ENCODE peak calls at places on chromosomes 12 and 14, in six cellular contexts. I is H1, B is gastrocnemius medialis, M is HepG2, L is GM12865, K is OCI-LY7. Y is an unnamed sample.

GRCh38 chr14:95953111-95953724 is 76.6 kb downstream of the TUNAR start:
- DNase-seq in M (no peak), K (peak), B (no peak), L (no peak), I (peak), Y (no peak)

GRCh38 chr12:78490841-78491240 is 373.7 kb upstream of the SYT1 start:
- DNase-seq in B (no peak), M (no peak), K (no peak), L (no peak), I (no peak), Y (no peak)

GRCh38 chr14:104288272-104288671 is 149.9 kb downstream of the KIF26A start:
- DNase-seq in K (no peak), M (no peak), B (no peak), L (no peak), I (no peak), Y (no peak)

GRCh38 chr14:50773632-50774541 is 57.1 kb downstream of the NIN start:
- DNase-seq in K (peak), L (no peak), I (peak), M (peak), B (peak), Y (peak)

GRCh38 chr12:66297923-66298322 is 4.4 kb upstream of the HELB start:
- DNase-seq in I (no peak), L (no peak), M (no peak), B (no peak), K (no peak), Y (no peak)

GRCh38 chr14:90060312-90060964 is 1.4 kb upstream of the KCNK13 start:
- DNase-seq in K (no peak), B (no peak), M (peak), L (peak), I (peak), Y (peak)

GRCh38 chr12:25151476-25151875 is 43.5 kb downstream of the DNAI7 start:
- DNase-seq in K (no peak), I (no peak), M (no peak), B (no peak), L (no peak), Y (no peak)

GRCh38 chr12:40825156-40825555 is 132.9 kb downstream of the CNTN1 start:
- DNase-seq in I (no peak), K (no peak), L (no peak), B (no peak), M (no peak), Y (no peak)

GRCh38 chr12:67430708-67431335 is 161.7 kb downstream of the CAND1 start:
- DNase-seq in K (no peak), I (no peak), M (no peak), L (no peak), B (peak), Y (no peak)

GRCh38 chr12:81758421-81759214 is 532 bp downstream of the PPFIA2 start:
- DNase-seq in B (no peak), I (peak), L (no peak), M (no peak), K (no peak), Y (peak)

GRCh38 chr12:112018571-112019237 is 5.5 kb downstream of the ERP29 start:
- DNase-seq in K (no peak), I (no peak), L (no peak), B (no peak), M (no peak), Y (no peak)

GRCh38 chr14:64556526-64556925 is 6.8 kb downstream of the PPP1R36 start:
- DNase-seq in M (no peak), B (no peak), K (no peak), L (no peak), I (no peak), Y (no peak)

GRCh38 chr14:100577321-100577985 is 9.8 kb downstream of the BEGAIN start:
- DNase-seq in K (no peak), B (no peak), L (no peak), I (no peak), M (no peak), Y (peak)

GRCh38 chr12:19440019-19440858 is 947 bp downstream of the AEBP2 start:
- DNase-seq in L (peak), I (peak), M (peak), B (peak), K (peak), Y (peak)

GRCh38 chr14:71408362-71409035 is 501.2 kb downstream of the PCNX1 start:
- DNase-seq in B (no peak), I (no peak), L (no peak), M (no peak), K (no peak), Y (no peak)

GRCh38 chr12:6264402-6265037 is 46.0 kb upstream of the PLEKHG6 start:
- DNase-seq in B (no peak), M (no peak), K (no peak), I (no peak), L (peak), Y (no peak)

GRCh38 chr14:66662374-66662773 is 154.4 kb downstream of the GPHN start:
- DNase-seq in I (no peak), B (no peak), K (no peak), M (peak), L (no peak), Y (no peak)

GRCh38 chr12:74515849-74516248 is 21.8 kb upstream of the ATXN7L3B start:
- DNase-seq in B (no peak), I (no peak), L (no peak), M (no peak), K (no peak), Y (no peak)

GRCh38 chr14:92635031-92635430 is 113.4 kb downstream of the LGMN start:
- DNase-seq in I (no peak), B (no peak), M (no peak), L (no peak), K (no peak), Y (no peak)

GRCh38 chr12:66132408-66132807 is 1.9 kb upstream of the LLPH start:
- DNase-seq in I (no peak), M (peak), L (no peak), B (no peak), K (no peak), Y (no peak)

DNA sequence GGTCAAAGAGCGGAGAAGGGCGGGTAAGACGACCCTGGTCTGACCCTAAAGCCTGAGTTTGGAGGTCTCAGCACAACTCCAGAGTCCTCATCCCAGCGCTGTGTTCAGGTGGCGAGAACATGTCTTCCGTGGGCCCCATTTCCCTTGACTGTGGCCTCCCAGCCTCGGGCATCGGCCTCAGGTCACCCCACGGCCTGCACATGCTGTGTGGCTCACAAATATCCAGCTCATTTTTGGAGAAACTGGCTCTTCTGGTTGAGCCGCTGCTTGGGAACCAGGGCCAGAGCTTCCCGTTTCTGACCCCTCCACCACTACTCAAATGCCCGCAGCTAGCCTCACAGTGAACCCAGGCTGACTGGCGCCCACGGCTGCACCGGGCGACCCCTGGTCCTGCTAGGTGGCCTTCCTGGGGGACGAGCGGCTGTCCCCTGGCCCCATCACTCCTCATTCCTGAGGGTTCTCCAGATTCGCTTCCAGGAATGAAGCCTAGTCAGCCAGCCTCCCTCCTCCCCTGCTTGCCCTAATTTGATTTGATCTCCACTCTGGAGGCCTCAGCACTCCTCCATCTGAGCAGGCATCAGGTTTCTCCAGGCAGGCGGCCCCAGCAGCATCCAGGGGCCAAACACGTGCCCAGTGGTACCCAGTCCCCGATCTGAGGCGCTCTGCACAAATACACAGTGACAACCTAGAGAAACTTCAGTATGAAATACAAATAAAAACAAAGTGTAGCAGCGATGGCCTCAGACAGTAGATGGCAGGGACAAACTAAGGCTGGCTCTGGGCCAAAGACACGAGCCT is 4.7 kb downstream of the P2RX2 start:
- DNase-seq in I (no peak), M (no peak), K (no peak), B (no peak), L (no peak), Y (no peak)
- TF ChIP-seq CTCF in I (no peak), M (no peak), K (no peak), B (no peak), L (no peak), Y (no peak)

GRCh38 chr14:56300495-56300894 is 182.3 kb downstream of the PELI2 start:
- DNase-seq in I (no peak), K (no peak), M (no peak), B (no peak), L (no peak), Y (no peak)

GRCh38 chr14:56299306-56299984 is 181.2 kb downstream of the PELI2 start:
- DNase-seq in K (no peak), M (no peak), I (no peak), B (no peak), L (no peak), Y (no peak)

GRCh38 chr14:56294125-56294524 is 175.9 kb downstream of the PELI2 start:
- DNase-seq in B (no peak), L (peak), K (peak), I (peak), M (no peak), Y (no peak)

GRCh38 chr14:56295743-56296142 is 177.5 kb downstream of the PELI2 start:
- DNase-seq in L (no peak), M (no peak), I (no peak), B (no peak), K (no peak), Y (no peak)

DNA sequence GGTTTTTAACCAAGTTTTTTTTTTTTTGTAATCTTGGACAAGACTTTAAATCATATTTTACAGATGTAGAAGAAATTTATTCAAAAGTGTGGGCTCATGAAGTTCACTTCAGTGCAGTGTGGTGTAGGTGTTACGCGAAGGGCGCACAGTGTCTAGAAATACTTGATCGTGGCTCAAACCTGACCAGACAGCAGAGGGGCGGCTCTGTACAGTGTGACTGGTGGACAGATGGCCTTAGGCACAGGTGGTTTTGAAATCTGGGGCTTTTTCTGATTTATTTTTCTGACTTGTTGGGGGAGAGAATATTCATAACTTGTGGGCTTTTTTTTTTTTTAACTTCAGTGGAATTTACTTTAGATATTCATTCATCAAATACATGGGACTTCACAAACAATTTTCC is 179.2 kb downstream of the PELI2 start:
- DNase-seq in K (no peak), L (no peak), B (no peak), I (no peak), M (no peak), Y (no peak)
- TF ChIP-seq CTCF in K (no peak), L (no peak), B (no peak), I (no peak), M (no peak), Y (no peak)

GRCh38 chr12:33771889-33772288 is 250.4 kb upstream of the ALG10 start:
- DNase-seq in K (no peak), I (no peak), L (no peak), M (no peak), B (no peak), Y (no peak)

GRCh38 chr12:33770652-33771051 is 251.6 kb upstream of the ALG10 start:
- DNase-seq in K (no peak), B (no peak), I (no peak), M (no peak), L (no peak), Y (no peak)
- TF ChIP-seq CTCF in K (no peak), B (no peak), I (no peak), M (no peak), L (no peak), Y (no peak)

DNA sequence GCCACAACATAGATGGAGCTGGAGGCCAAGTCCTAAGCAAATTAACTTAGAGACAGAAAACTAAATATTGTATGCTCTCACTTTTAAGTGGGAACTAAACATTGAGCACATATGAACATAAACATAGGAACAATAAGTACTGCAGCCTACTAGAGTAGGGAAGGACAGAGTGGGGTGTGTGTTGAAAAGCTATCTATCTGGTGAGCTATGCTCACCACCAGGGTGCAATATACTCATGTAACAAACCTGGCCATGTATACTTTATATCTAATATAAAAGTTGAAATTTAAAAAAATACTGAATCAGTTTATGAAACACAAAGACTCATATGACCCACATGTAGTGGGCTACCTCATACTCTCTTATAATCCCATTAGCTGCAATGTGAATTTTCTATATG is 1305.0 kb downstream of the LRFN5 start:
- DNase-seq in I (no peak), L (no peak), B (no peak), M (no peak), K (no peak), Y (no peak)
- TF ChIP-seq CTCF in I (no peak), L (no peak), B (no peak), M (no peak), K (peak), Y (no peak)